ENCODE peak calls at places on chromosomes 4 and X, in six cellular contexts. X, K, T, E, J and Y are unnamed samples.

GRCh38 chr4:79395883-79396282 is 12.1 kb downstream of the GK2 start:
- DNase-seq in K (no peak), J (no peak), E (no peak), T (peak; percentile 10), X (no peak), Y (no peak)

GRCh38 chr4:113472864-113473263 is 288.7 kb downstream of the CAMK2D start:
- DNase-seq in X (no peak), T (no peak), K (no peak), J (no peak), E (no peak), Y (no peak)

GRCh38 chr4:153427363-153428071 is 38.6 kb upstream of the TMEM131L start:
- DNase-seq in T (no peak), J (no peak), K (no peak), X (no peak), E (no peak), Y (no peak)

GRCh38 chrX:57595381-57595811 is 3.6 kb downstream of the ZXDB start:
- DNase-seq in X (no peak), J (no peak), T (no peak), K (no peak), E (no peak), Y (no peak)

GRCh38 chr4:109977854-109978501 is 65.3 kb downstream of the EGF start:
- DNase-seq in J (no peak), T (no peak), X (peak; percentile 32), E (no peak), K (no peak), Y (no peak)

GRCh38 chr4:94160774-94161173 is 46.9 kb upstream of the SMARCAD1 start:
- DNase-seq in E (no peak), J (no peak), K (no peak), X (no peak), T (no peak), Y (no peak)

GRCh38 chr4:26496207-26496783 is 6.0 kb upstream of the CCKAR start:
- DNase-seq in T (peak; percentile 3), E (no peak), X (no peak), J (no peak), K (no peak), Y (no peak)

GRCh38 chr4:6121276-6121850 is 79.0 kb downstream of the JAKMIP1 start:
- DNase-seq in K (no peak), T (no peak), J (no peak), E (no peak), X (no peak), Y (peak; percentile 65)

GRCh38 chr4:18057821-18058533 is 36.4 kb upstream of the LCORL start:
- DNase-seq in J (no peak), K (no peak), T (no peak), X (no peak), E (no peak), Y (no peak)

GRCh38 chrX:151019837-151020236 is 36.7 kb downstream of the HMGB3 start:
- DNase-seq in T (no peak), K (no peak), E (no peak), X (peak; percentile 2), J (no peak), Y (no peak)

GRCh38 chr4:182806259-182807252 is 110.6 kb downstream of the DCTD start:
- DNase-seq in T (peak; percentile 77), K (no peak), J (peak; percentile 62), X (peak; percentile 41), E (peak; percentile 32), Y (peak; percentile 83)

GRCh38 chrX:15465347-15465746 is 27.8 kb downstream of the PIR start:
- DNase-seq in E (no peak), K (no peak), X (no peak), J (no peak), T (peak; percentile 26), Y (no peak)

GRCh38 chr4:32010221-32010620 is 1290.1 kb downstream of the PCDH7 start:
- DNase-seq in E (no peak), X (no peak), K (no peak), T (no peak), J (no peak), Y (no peak)

GRCh38 chr4:128600410-128600809 is 209.1 kb upstream of the JADE1 start:
- DNase-seq in T (no peak), K (no peak), X (no peak), E (no peak), J (no peak), Y (no peak)

GRCh38 chr4:26566027-26566578 is 17.8 kb upstream of the TBC1D19 start:
- DNase-seq in X (no peak), J (no peak), T (no peak), E (no peak), K (no peak), Y (no peak)

GRCh38 chrX:74449322-74449936 is 28.1 kb downstream of the SLC16A2 start:
- DNase-seq in E (peak; percentile 3), T (peak; percentile 6), J (peak; percentile 5), K (no peak), X (no peak), Y (no peak)

GRCh38 chr4:122787940-122788339 is 38.7 kb upstream of the FGF2 start:
- DNase-seq in J (no peak), E (no peak), X (no peak), T (no peak), K (no peak), Y (no peak)